ENCODE peak calls at places on chromosomes 2 and 18, in eight cellular contexts. E is AG04449, B is epithelial cell of esophagus, U is type B pancreatic cell, S is GM20000, R is mucosa of descending colon, J is glutamatergic neuron, P is esophagus squamous epithelium. N is an unnamed sample.

GRCh38 chr2:98548920-98549818 is 59.1 kb downstream of the COA5 start:
- DNase-seq in E (no peak), B (no peak), U (no peak), S (no peak), R (no peak), J (no peak), P (no peak), N (no peak)

GRCh38 chr2:219452361-219453317 is 18.0 kb downstream of the SPEG start:
- DNase-seq in E (peak; percentile 87), B (peak; percentile 98), U (no peak), S (no peak), R (no peak), J (no peak), P (no peak), N (peak; percentile 59)

GRCh38 chr2:104378853-104379374 is 475.0 kb upstream of the POU3F3 start:
- DNase-seq in E (no peak), B (no peak), U (no peak), S (peak; percentile 21), R (no peak), J (no peak), P (no peak), N (no peak)

GRCh38 chr2:18684202-18685040 is 95.1 kb upstream of the NT5C1B start:
- DNase-seq in E (peak; percentile 40), B (no peak), U (no peak), S (no peak), R (peak; percentile 35), J (no peak), P (no peak), N (no peak)

GRCh38 chr2:9178110-9178904 is 28.3 kb upstream of the ASAP2 start:
- DNase-seq in E (no peak), B (peak; percentile 81), U (no peak), S (no peak), R (no peak), J (no peak), P (no peak), N (peak; percentile 49)

GRCh38 chr18:26549103-26549485 is 741 bp upstream of the KCTD1 start:
- DNase-seq in E (no peak), B (peak; percentile 88), U (peak; percentile 79), S (peak; percentile 66), R (no peak), J (no peak), P (no peak), N (peak; percentile 52)

GRCh38 chr2:235142588-235142987 is 190.8 kb downstream of the SH3BP4 start:
- DNase-seq in E (no peak), B (no peak), U (no peak), S (no peak), R (peak; percentile 45), J (no peak), P (no peak), N (peak; percentile 17)

GRCh38 chr2:67456441-67456840 is 59.3 kb downstream of the ETAA1 start:
- DNase-seq in E (no peak), B (no peak), U (no peak), S (no peak), R (no peak), J (no peak), P (no peak), N (no peak)

GRCh38 chr2:28662468-28663095 is 89.0 kb upstream of the PPP1CB start:
- DNase-seq in E (no peak), B (peak; percentile 60), U (no peak), S (no peak), R (peak; percentile 57), J (no peak), P (no peak), N (peak; percentile 52)

GRCh38 chr2:134842930-134843490 is 4.6 kb downstream of the ACMSD start:
- DNase-seq in E (no peak), B (peak; percentile 70), U (no peak), S (no peak), R (no peak), J (no peak), P (no peak), N (peak; percentile 53)

GRCh38 chr2:240432820-240433801 is 2.4 kb upstream of the GPC1 start:
- DNase-seq in E (no peak), B (peak; percentile 41), U (peak; percentile 67), S (no peak), R (peak; percentile 29), J (no peak), P (no peak), N (no peak)

GRCh38 chr2:39913648-39914456 is 134.8 kb upstream of the THUMPD2 start:
- DNase-seq in E (peak; percentile 56), B (peak; percentile 77), U (no peak), S (peak; percentile 48), R (no peak), J (no peak), P (no peak), N (peak; percentile 28)

GRCh38 chr2:58539973-58540372 is 298.8 kb upstream of the FANCL start:
- DNase-seq in E (no peak), B (peak; percentile 78), U (no peak), S (no peak), R (no peak), J (no peak), P (no peak), N (no peak)

DNA sequence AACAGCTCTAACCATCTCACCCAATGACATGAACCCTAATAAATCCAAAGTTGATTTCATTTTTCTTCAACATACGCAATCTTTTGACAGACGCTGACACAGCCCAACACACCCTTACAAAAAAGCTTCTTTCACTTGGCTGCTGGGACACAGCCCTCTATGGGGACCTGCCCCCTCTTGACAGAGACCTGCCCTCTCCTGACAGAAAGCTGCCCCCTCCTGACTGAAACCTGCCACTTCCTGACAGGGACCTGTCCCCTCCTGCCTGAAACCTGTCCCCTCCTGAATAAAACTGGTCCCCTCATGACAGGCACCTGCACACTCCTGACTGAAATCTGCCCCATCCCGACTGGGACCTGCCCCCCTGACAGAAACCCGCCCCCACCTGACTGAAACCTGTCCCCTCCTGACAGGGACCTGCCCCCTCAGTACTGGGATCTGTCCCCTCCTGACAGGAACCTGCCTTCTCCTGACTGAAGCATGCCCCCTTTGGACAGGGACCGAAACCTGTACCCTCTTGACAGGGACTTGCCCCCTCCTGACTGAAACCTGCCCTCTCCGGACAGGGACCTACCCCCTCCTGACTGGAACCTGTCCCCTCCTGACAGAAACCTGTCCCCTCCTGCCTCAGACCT is 87.9 kb downstream of the PXDN start:
- DNase-seq in E (no peak), B (no peak), U (no peak), S (no peak), R (peak; percentile 32), J (no peak), P (no peak), N (no peak)
- TF ChIP-seq CTCF in E (no peak), B (peak; percentile 11), U (no peak), S (no peak), R (no peak), J (no peak), P (no peak), N (no peak)

GRCh38 chr2:54672587-54673456 is 50.6 kb upstream of the EML6 start:
- DNase-seq in E (no peak), B (peak; percentile 53), U (no peak), S (peak; percentile 71), R (no peak), J (no peak), P (no peak), N (no peak)

GRCh38 chr2:54671010-54671409 is 52.5 kb upstream of the EML6 start:
- DNase-seq in E (no peak), B (no peak), U (no peak), S (no peak), R (no peak), J (no peak), P (no peak), N (no peak)

GRCh38 chr2:54673501-54673998 is 49.9 kb upstream of the EML6 start:
- DNase-seq in E (no peak), B (peak; percentile 94), U (no peak), S (peak; percentile 39), R (peak; percentile 78), J (no peak), P (no peak), N (peak; percentile 43)

GRCh38 chr2:54670485-54671009 is 52.9 kb upstream of the EML6 start:
- DNase-seq in E (no peak), B (no peak), U (no peak), S (no peak), R (no peak), J (no peak), P (no peak), N (no peak)

DNA sequence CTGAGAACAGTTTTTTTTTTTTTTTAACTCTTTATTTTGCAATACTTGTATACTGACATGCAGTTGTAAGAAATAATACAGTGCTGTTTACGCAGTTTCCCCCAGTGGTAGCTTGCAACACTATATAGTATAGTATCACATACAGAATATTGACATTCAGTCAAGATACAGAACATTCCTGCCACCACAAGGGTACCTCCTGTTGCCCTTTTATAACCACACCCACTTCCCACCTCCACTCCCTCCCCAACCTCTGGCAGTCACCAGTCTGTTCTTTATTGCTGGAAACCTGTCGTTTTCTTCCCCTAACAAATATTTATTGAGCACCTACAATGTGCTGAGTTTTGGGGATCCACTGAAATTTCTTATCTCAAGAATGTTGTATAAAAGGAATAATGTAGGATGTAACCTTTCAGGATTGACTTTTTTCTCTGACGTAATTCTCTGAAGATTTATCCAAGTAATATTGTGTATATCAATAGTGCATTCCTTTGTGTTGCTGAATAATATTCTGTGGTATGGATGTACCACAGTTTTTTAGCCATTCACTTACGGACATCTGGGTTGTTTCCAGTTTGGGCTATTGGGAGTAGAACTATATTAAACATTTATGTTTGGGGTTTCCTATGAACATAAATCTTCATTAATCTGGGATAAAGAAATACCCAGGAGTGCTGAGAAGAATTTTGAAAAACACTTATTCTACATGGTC is 51.4 kb upstream of the EML6 start:
- DNase-seq in E (no peak), B (no peak), U (no peak), S (no peak), R (no peak), J (no peak), P (no peak), N (no peak)
- TF ChIP-seq CTCF in E (no peak), B (no peak), U (no peak), S (no peak), R (no peak), J (no peak), P (no peak), N (no peak)

DNA sequence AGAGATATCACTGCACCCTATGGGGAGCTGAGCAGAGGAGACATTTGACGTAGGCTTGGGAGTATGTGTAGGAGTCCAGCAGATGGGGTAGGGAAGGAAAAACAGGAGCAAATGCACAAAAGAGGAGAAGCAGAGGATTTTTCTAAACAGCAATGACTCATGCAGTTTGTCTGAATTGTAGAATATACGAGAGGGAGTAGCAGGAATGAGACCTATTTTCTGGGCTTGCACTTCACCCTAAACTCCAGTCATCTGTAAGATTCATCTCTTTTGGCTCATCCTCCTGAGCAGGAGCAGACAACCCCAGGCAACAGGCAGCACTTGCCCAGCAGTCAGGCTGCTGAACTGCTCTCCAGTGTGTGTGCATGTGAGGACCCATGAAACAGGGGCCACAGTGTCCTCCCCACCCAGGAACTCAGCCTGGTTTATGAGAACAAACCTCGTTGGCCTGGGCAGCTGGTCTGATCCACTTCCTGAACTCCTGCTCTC is 100.2 kb upstream of the CDC42EP3 start:
- DNase-seq in E (no peak), B (no peak), U (no peak), S (no peak), R (no peak), J (no peak), P (no peak), N (no peak)
- TF ChIP-seq CTCF in E (no peak), B (no peak), U (no peak), S (no peak), R (no peak), J (no peak), P (no peak), N (no peak)

DNA sequence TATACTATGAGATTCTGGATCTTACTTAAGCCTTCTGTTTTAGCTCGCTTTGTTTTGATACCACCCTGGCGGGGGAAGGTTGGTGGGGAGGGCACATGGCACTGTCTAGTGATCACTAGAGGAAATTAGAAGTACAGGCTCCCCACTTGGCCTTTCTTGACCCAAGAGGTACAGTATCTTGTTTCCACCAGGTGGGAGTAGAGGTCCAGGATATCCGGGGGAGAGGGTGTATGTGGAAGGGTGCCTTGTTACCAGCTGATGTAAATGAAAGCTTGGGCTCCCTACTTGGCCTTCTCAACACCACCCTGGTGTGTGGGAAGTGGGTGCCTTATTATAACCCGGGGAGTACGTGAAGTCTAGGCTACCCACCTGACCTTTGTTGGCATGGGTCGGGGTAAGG is 7.5 kb downstream of the GALNT1 start:
- DNase-seq in E (no peak), B (peak; percentile 17), U (no peak), S (peak; percentile 38), R (no peak), J (no peak), P (no peak), N (no peak)
- TF ChIP-seq CTCF in E (no peak), B (no peak), U (peak; percentile 19), S (no peak), R (no peak), J (no peak), P (no peak), N (no peak)

N was measured in Calu3.